ENCODE peak calls at places on chromosomes 4 and X, in five cellular contexts. M, V, Q, L and Z are unnamed samples. For H3K4me1, the result is how much of the 10 kb centered on the place peaks cover.

GRCh38 chrX:132094169-132094568 is 33.7 kb downstream of the FRMD7 start:
- DNase-seq in M (no peak), V (no peak), Q (no peak), L (no peak), Z (no peak)

GRCh38 chr4:150579591-150580234 is 2.2 kb upstream of the MAB21L2 start:
- DNase-seq in M (no peak), V (no peak), Q (no peak), L (no peak), Z (no peak)

GRCh38 chr4:122711893-122712292 is 20.6 kb upstream of the BBS12 start:
- DNase-seq in M (no peak), V (no peak), Q (no peak), L (no peak), Z (no peak)

GRCh38 chrX:155179343-155179997 is 36.8 kb upstream of the VBP1 start:
- DNase-seq in M (no peak), V (no peak), Q (no peak), L (no peak), Z (no peak)

GRCh38 chrX:111164728-111165127 is 68.7 kb downstream of the PAK3 start:
- DNase-seq in M (no peak), V (no peak), Q (no peak), L (no peak), Z (no peak)

GRCh38 chr4:102390438-102390837 is 45.2 kb upstream of the SLC39A8 start:
- DNase-seq in M (peak), V (no peak), Q (no peak), L (no peak), Z (no peak)

GRCh38 chrX:150438165-150438564 is 75.0 kb downstream of the MAMLD1 start:
- DNase-seq in M (no peak), V (no peak), Q (no peak), L (no peak), Z (no peak)

GRCh38 chrX:72100824-72101351 is 30.8 kb downstream of the RTL5 start:
- DNase-seq in M (no peak), V (no peak), Q (no peak), L (no peak), Z (no peak)

GRCh38 chr4:186264660-186265059 is 1.3 kb upstream of the F11 start:
- DNase-seq in M (no peak), V (no peak), Q (no peak), L (no peak), Z (no peak)

GRCh38 chrX:103396186-103396585 is 19.8 kb downstream of the BEX3 start:
- DNase-seq in M (no peak), V (no peak), Q (no peak), L (no peak), Z (no peak)

GRCh38 chr4:43992552-43992951 is 456.1 kb downstream of the KCTD8 start:
- DNase-seq in M (no peak), V (no peak), Q (no peak), L (no peak), Z (no peak)

GRCh38 chr4:79454656-79455055 is 46.6 kb upstream of the GK2 start:
- DNase-seq in M (no peak), V (no peak), Q (no peak), L (no peak), Z (no peak)

GRCh38 chr4:30721353-30722091 is 1.4 kb downstream of the PCDH7 start:
- DNase-seq in M (peak), V (peak), Q (no peak), L (no peak), Z (no peak)

GRCh38 chr4:103429283-103429682 is 231.1 kb upstream of the CENPE start:
- DNase-seq in M (no peak), V (no peak), Q (no peak), L (no peak), Z (peak)

GRCh38 chr4:181685461-181685860 is 557.7 kb upstream of the TENM3 start:
- DNase-seq in M (no peak), V (no peak), Q (no peak), L (no peak), Z (no peak)

GRCh38 chr4:119028296-119028695 is 107.3 kb upstream of the MYOZ2 start:
- DNase-seq in M (no peak), V (no peak), Q (no peak), L (no peak), Z (no peak)

GRCh38 chr4:184282251-184282713 is 64.6 kb upstream of the ENPP6 start:
- DNase-seq in M (no peak), V (no peak), Q (no peak), L (no peak), Z (no peak)

GRCh38 chr4:88533088-88533790 is 9.7 kb upstream of the PYURF start:
- DNase-seq in M (no peak), V (no peak), Q (no peak), L (no peak), Z (no peak)

GRCh38 chrX:71543316-71543715 is 10.4 kb downstream of the OGT start:
- DNase-seq in M (peak), V (no peak), Q (no peak), L (no peak), Z (no peak)

GRCh38 chrX:139929876-139930275 is 3.0 kb downstream of the ATP11C start:
- DNase-seq in M (no peak), V (no peak), Q (no peak), L (no peak), Z (no peak)

GRCh38 chr4:158835456-158836369 is 66.9 kb downstream of the FNIP2 start:
- DNase-seq in M (no peak), V (no peak), Q (no peak), L (no peak), Z (no peak)

GRCh38 chr4:106370214-106370613 is 1.6 kb upstream of the GIMD1 start:
- DNase-seq in M (no peak), V (no peak), Q (no peak), L (no peak), Z (no peak)

GRCh38 chr4:85180533-85180932 is 214.0 kb upstream of the WDFY3 start:
- DNase-seq in M (no peak), V (no peak), Q (no peak), L (no peak), Z (no peak)

GRCh38 chrX:67050760-67051159 is 411.9 kb upstream of the EDA2R start:
- DNase-seq in M (no peak), V (no peak), Q (no peak), L (no peak), Z (no peak)
- H3K4me1 ChIP-seq in M (under half), V (under half), Q (under half), L (under half), Z (under half)

GRCh38 chr4:81493895-81494490 is 22.3 kb upstream of the RASGEF1B start:
- DNase-seq in M (no peak), V (no peak), Q (no peak), L (no peak), Z (no peak)
- H3K4me1 ChIP-seq in M (under half), V (under half), Q (under half), L (under half), Z (under half)

DNA sequence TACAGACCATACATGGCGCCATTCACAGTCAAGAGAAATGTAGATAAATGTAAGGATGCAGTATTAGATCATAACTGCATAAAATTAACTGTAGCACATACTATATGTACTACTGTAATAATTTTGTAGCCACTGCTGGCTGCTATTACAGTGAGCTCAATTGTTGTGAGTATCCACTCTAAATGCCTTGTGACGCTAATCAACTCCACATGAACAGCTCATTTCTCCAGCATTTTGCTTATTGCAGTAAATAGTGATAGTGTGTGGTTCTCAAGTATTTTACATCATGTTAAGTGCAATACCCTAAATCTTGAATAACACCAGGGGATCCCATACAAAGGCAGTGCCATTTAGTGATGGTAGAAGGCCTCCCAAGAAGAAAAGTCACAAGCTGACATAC is 21.2 kb downstream of the FGFBP1 start:
- DNase-seq in M (no peak), V (no peak), Q (no peak), L (no peak), Z (no peak)
- H3K4me1 ChIP-seq in M (half or more), V (under half), Q (under half), L (under half), Z (half or more)

GRCh38 chr4:148053298-148054003 is 321.6 kb downstream of the ARHGAP10 start:
- DNase-seq in M (no peak), V (no peak), Q (no peak), L (no peak), Z (no peak)
- H3K4me1 ChIP-seq in M (under half), V (under half), Q (under half), L (under half), Z (under half)

GRCh38 chr4:154471032-154471431 is 20.6 kb downstream of the DCHS2 start:
- DNase-seq in M (no peak), V (no peak), Q (no peak), L (no peak), Z (no peak)
- H3K4me1 ChIP-seq in M (under half), V (under half), Q (under half), L (under half), Z (under half)

DNA sequence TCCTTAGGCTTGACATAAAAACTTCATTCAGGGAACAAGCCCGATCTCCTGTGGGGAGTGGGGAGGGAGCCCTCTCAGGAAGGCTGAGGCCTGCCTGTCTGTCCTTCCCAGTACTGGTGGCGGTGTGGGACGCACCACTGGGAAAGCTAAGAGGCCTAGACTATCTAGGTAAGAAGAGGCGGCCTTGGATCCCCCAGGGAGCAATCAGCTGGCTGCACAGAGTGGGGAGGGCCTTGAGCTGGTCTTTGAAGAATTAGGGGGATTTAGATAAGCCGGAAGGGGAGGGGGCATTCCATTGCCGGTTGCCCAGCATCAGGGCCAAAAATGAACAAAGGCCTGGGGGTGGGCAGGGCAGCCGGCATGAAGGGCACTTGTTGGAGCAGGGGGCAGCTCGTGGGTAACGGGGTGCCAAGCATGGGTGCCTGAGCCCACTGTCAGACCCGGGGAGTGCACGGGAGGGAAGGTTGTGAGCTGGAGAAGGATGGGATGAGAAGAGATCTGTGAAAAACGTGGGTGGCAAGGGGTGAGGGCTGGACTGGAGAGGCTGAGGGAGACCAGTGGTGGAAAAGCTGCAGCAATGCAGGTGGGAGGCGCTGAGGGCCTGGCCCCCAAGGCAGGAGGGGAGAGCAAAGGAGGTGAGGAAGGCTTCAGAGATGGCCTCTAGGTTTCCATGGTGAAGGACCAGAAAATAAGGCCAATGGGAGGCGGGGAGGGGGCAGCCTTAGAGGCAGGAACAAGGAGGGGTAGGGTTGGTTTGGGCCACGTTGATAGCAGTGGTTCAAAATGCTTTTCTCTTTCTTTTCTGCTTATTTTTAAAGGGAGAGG is 8.5 kb downstream of the KLF3 start:
- DNase-seq in M (no peak), V (peak), Q (no peak), L (no peak), Z (no peak)
- H3K4me1 ChIP-seq in M (half or more), V (under half), Q (under half), L (half or more), Z (half or more)